ENCODE peak calls at places on chromosomes 7 and 10, in eight cellular contexts. Z is CD4-positive, alpha-beta T cell; N is lung; F is tibial nerve; L is CD8-positive, alpha-beta memory T cell; J is substantia nigra; Q is heart right ventricle; E is A549. S is an unnamed sample.

GRCh38 chr7:35257251-35258124 is 3.6 kb upstream of the TBX20 start:
- DNase-seq in Z (no peak), N (no peak), F (no peak), L (no peak), J (no peak), Q (no peak), E (no peak), S (no peak)

GRCh38 chr10:36017141-36017540 is 375.0 kb upstream of the FZD8 start:
- DNase-seq in Z (no peak), N (no peak), F (no peak), L (no peak), J (no peak), Q (no peak), E (no peak), S (no peak)

GRCh38 chr7:77903597-77903996 is 105.0 kb downstream of the PHTF2 start:
- DNase-seq in Z (no peak), N (no peak), F (no peak), L (no peak), J (no peak), Q (no peak), E (peak), S (no peak)

GRCh38 chr10:71555760-71556159 is 159.0 kb downstream of the CDH23 start:
- DNase-seq in Z (no peak), N (no peak), F (no peak), L (no peak), J (no peak), Q (no peak), E (no peak), S (no peak)

GRCh38 chr10:67520924-67521520 is 175.0 kb downstream of the CTNNA3 start:
- DNase-seq in Z (no peak), N (no peak), F (no peak), L (peak), J (peak), Q (peak), E (peak), S (peak)

GRCh38 chr10:84407390-84408049 is 79.1 kb downstream of the CCSER2 start:
- DNase-seq in Z (no peak), N (no peak), F (no peak), L (no peak), J (no peak), Q (no peak), E (no peak), S (no peak)

GRCh38 chr7:70316745-70317144 is 718.5 kb downstream of the AUTS2 start:
- DNase-seq in Z (peak), N (no peak), F (no peak), L (peak), J (no peak), Q (no peak), E (peak), S (no peak)

GRCh38 chr10:73837072-73837471 is 25.7 kb upstream of the NDST2 start:
- DNase-seq in Z (no peak), N (no peak), F (no peak), L (no peak), J (no peak), Q (no peak), E (no peak), S (no peak)

GRCh38 chr7:132333301-132333700 is 243.0 kb downstream of the PLXNA4 start:
- DNase-seq in Z (no peak), N (no peak), F (no peak), L (no peak), J (no peak), Q (no peak), E (no peak), S (no peak)

GRCh38 chr10:374354-374753 is 239.1 kb downstream of the ZMYND11 start:
- DNase-seq in Z (no peak), N (no peak), F (no peak), L (no peak), J (no peak), Q (no peak), E (no peak), S (no peak)

GRCh38 chr7:86664991-86665390 is 21.3 kb downstream of the GRM3 start:
- DNase-seq in Z (no peak), N (no peak), F (no peak), L (no peak), J (no peak), Q (no peak), E (no peak), S (no peak)

GRCh38 chr7:12759112-12759511 is 71.7 kb downstream of the ARL4A start:
- DNase-seq in Z (no peak), N (no peak), F (no peak), L (no peak), J (no peak), Q (no peak), E (peak), S (no peak)

GRCh38 chr10:74208997-74209396 is 58.0 kb downstream of the ADK start:
- DNase-seq in Z (no peak), N (no peak), F (no peak), L (no peak), J (no peak), Q (no peak), E (no peak), S (no peak)

GRCh38 chr7:121330053-121330833 is 1.4 kb downstream of the WNT16 start:
- DNase-seq in Z (no peak), N (no peak), F (no peak), L (no peak), J (no peak), Q (no peak), E (no peak), S (no peak)

GRCh38 chr7:73354196-73354595 is 26.2 kb downstream of the FKBP6 start:
- DNase-seq in Z (no peak), N (no peak), F (no peak), L (no peak), J (no peak), Q (no peak), E (no peak), S (no peak)

DNA sequence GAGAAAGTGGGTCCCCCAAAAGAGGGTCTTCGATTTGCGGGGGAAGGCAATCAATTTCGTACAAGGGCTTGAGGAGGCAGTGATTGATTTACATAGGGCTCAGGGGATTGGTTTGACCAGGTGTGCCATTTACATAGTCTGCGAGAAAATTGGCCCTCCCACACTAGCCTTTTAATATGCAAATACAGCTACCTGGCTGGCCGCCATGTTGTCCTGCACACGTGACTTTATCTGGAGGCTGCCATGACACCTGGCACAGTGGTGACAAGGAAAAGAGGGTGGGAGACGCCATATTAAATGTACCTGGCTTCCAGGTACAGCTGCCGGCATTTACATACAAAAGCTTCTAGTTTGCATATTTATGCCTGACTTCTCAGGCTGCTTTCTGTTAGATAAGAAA is 1577.2 kb upstream of the LRRTM3 start:
- DNase-seq in Z (no peak), N (no peak), F (no peak), L (no peak), J (no peak), Q (no peak), E (no peak), S (no peak)
- H3K27ac ChIP-seq in Z (no peak), N (no peak), F (no peak), L (no peak), J (no peak), Q (no peak), E (no peak), S (no peak)

DNA sequence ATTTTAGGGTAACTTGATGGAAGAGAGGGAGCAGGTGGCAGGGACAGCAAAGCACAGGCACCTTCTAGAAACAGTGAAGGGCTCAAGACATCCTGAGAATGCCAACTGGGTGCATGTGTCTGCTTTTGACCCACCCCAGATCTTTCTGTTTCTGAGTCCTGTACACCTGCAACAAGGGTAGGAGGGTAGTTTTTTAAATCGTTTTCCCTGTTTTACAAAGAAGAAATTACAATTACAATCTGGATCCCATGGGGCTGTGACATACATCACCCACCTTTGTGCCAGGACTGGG is 19.7 kb downstream of the KLF6 start:
- DNase-seq in Z (no peak), N (no peak), F (no peak), L (no peak), J (no peak), Q (no peak), E (no peak), S (no peak)
- H3K27ac ChIP-seq in Z (no peak), N (no peak), F (no peak), L (no peak), J (no peak), Q (no peak), E (peak), S (no peak)

GRCh38 chr7:135659159-135659837 is 3.0 kb upstream of the STMP1 start:
- DNase-seq in Z (no peak), N (no peak), F (no peak), L (no peak), J (no peak), Q (no peak), E (no peak), S (no peak)

GRCh38 chr7:135662123-135662372 is 266 bp upstream of the STMP1 start:
- DNase-seq in Z (peak), N (no peak), F (no peak), L (no peak), J (no peak), Q (no peak), E (no peak), S (no peak)

GRCh38 chr7:135664046-135664589 is 1.8 kb downstream of the STMP1 start:
- DNase-seq in Z (no peak), N (no peak), F (no peak), L (no peak), J (no peak), Q (no peak), E (no peak), S (no peak)

GRCh38 chr7:135662373-135663114 is at the start of gene STMP1:
- DNase-seq in Z (peak), N (peak), F (peak), L (peak), J (peak), Q (peak), E (peak), S (peak)

GRCh38 chr7:135661311-135662122 is 797 bp upstream of the STMP1 start:
- DNase-seq in Z (no peak), N (peak), F (no peak), L (no peak), J (no peak), Q (no peak), E (no peak), S (no peak)
- H3K27ac ChIP-seq in Z (no peak), N (peak), F (peak), L (peak), J (peak), Q (peak), E (peak), S (peak)

GRCh38 chr10:129964611-129965417 is 740 bp upstream of the EBF3 start:
- DNase-seq in Z (no peak), N (no peak), F (no peak), L (no peak), J (no peak), Q (no peak), E (no peak), S (no peak)

GRCh38 chr10:129965418-129965793 is 1.3 kb upstream of the EBF3 start:
- DNase-seq in Z (no peak), N (no peak), F (no peak), L (no peak), J (no peak), Q (no peak), E (no peak), S (no peak)

GRCh38 chr10:129963076-129963830 is 821 bp downstream of the EBF3 start:
- DNase-seq in Z (no peak), N (no peak), F (no peak), L (no peak), J (no peak), Q (no peak), E (no peak), S (no peak)

GRCh38 chr10:129962558-129963075 is 1.5 kb downstream of the EBF3 start:
- DNase-seq in Z (no peak), N (no peak), F (no peak), L (no peak), J (no peak), Q (no peak), E (no peak), S (no peak)

GRCh38 chr10:129963831-129964501 is at the start of gene EBF3:
- DNase-seq in Z (no peak), N (no peak), F (peak), L (peak), J (no peak), Q (peak), E (peak), S (peak)
- H3K27ac ChIP-seq in Z (no peak), N (peak), F (peak), L (no peak), J (no peak), Q (peak), E (peak), S (no peak)

DNA sequence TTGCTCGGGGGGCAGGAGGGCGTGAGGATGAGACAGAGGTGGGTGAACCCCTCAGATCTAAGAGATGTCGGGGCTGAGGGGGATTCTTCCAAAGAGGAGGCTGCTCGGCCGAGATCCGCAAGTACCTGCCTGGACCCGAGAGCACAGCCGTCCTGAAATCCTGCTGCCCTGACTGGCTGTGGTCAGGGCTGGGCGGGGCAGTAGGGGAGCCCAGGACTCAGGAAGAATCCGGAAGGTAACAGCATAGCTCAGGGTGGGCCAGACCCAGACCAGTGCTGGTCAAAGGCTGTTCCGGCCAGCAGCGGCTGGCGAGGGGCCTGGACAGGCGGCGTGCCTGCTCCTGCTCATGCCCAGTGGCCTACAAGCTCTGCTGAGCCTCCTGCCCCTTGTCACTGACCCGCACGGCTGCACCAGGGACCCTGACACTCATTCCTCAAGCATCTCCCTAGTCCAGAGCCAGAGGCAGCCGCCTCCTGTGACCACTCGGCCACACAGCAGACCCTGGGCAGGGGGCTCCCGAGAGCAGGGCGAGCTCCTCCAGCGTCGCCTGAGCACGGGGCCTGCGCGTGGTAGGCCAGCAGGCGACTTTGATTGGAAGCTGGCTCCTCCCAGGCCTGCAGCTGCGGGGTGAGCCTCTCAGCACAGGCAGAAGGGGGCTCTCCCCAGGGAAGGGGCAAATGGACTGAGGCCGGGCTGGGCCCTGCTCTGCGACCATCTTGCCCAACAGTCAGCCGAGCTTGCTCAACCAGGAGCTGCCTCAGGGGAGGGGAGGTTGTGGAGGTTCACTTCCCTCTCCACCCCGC is 3.1 kb upstream of the ADAP1 start:
- DNase-seq in Z (no peak), N (no peak), F (no peak), L (no peak), J (peak), Q (no peak), E (no peak), S (no peak)
- H3K27ac ChIP-seq in Z (no peak), N (no peak), F (no peak), L (no peak), J (no peak), Q (no peak), E (no peak), S (no peak)

S was measured in colonic mucosa.